ENCODE peak calls at places on chromosomes 1 and 21, in five cellular contexts. E, K, J, L and V are unnamed samples.

GRCh38 chr1:232905324-232906034 is 44.9 kb upstream of the NTPCR start:
- DNase-seq in L (peak), J (no peak), K (no peak), E (no peak), V (no peak)

GRCh38 chr1:24795236-24795635 is 50.0 kb downstream of the CLIC4 start:
- DNase-seq in J (no peak), E (no peak), L (no peak), K (no peak), V (no peak)

GRCh38 chr1:24010650-24011049 is 30.5 kb upstream of the SRSF10 start:
- DNase-seq in L (no peak), E (no peak), K (no peak), J (no peak), V (no peak)

GRCh38 chr21:44374601-44375280 is 21.3 kb downstream of the TRPM2 start:
- DNase-seq in E (no peak), L (no peak), J (no peak), K (no peak), V (no peak)

GRCh38 chr1:208254862-208255261 is 10.7 kb upstream of the PLXNA2 start:
- DNase-seq in E (no peak), J (no peak), L (no peak), K (no peak), V (no peak)

GRCh38 chr1:9251501-9251900 is 16.9 kb downstream of the H6PD start:
- DNase-seq in E (peak), L (no peak), K (no peak), J (no peak), V (peak)

GRCh38 chr1:5479876-5480275 is 512.3 kb downstream of the NPHP4 start:
- DNase-seq in J (no peak), E (peak), K (no peak), L (no peak), V (no peak)

GRCh38 chr1:111553199-111553598 is 49.8 kb upstream of the ADORA3 start:
- DNase-seq in L (no peak), K (no peak), E (no peak), J (no peak), V (no peak)

GRCh38 chr1:66182551-66183178 is 351.3 kb upstream of the SGIP1 start:
- DNase-seq in K (no peak), J (peak), L (peak), E (no peak), V (peak)

GRCh38 chr1:223426936-223427335 is 33.7 kb downstream of the CCDC185 start:
- DNase-seq in K (no peak), E (no peak), J (no peak), L (no peak), V (no peak)

GRCh38 chr1:89363196-89363595 is 663 bp upstream of the GBP6 start:
- DNase-seq in E (no peak), L (no peak), K (no peak), J (no peak), V (no peak)

GRCh38 chr1:101567582-101568189 is 330.9 kb downstream of the S1PR1 start:
- DNase-seq in E (no peak), L (peak), J (no peak), K (no peak), V (peak)

GRCh38 chr1:227092054-227092453 is 152.0 kb downstream of the COQ8A start:
- DNase-seq in K (no peak), J (no peak), E (no peak), L (no peak), V (no peak)

GRCh38 chr1:152000989-152001630 is 7.5 kb upstream of the S100A10 start:
- DNase-seq in K (no peak), E (no peak), L (peak), J (no peak), V (no peak)

GRCh38 chr1:33169290-33170055 is 12.4 kb downstream of the TRIM62 start:
- DNase-seq in E (no peak), K (no peak), J (no peak), L (no peak), V (no peak)

GRCh38 chr1:1222575-1223225 is 8.7 kb upstream of the TNFRSF4 start:
- DNase-seq in E (no peak), J (no peak), K (no peak), L (no peak), V (no peak)

GRCh38 chr21:14889080-14889805 is 175.6 kb downstream of the NRIP1 start:
- DNase-seq in J (no peak), E (no peak), K (no peak), L (peak), V (no peak)

GRCh38 chr1:58809327-58810040 is 25.6 kb upstream of the JUN start:
- DNase-seq in E (no peak), J (no peak), K (no peak), L (peak), V (no peak)

DNA sequence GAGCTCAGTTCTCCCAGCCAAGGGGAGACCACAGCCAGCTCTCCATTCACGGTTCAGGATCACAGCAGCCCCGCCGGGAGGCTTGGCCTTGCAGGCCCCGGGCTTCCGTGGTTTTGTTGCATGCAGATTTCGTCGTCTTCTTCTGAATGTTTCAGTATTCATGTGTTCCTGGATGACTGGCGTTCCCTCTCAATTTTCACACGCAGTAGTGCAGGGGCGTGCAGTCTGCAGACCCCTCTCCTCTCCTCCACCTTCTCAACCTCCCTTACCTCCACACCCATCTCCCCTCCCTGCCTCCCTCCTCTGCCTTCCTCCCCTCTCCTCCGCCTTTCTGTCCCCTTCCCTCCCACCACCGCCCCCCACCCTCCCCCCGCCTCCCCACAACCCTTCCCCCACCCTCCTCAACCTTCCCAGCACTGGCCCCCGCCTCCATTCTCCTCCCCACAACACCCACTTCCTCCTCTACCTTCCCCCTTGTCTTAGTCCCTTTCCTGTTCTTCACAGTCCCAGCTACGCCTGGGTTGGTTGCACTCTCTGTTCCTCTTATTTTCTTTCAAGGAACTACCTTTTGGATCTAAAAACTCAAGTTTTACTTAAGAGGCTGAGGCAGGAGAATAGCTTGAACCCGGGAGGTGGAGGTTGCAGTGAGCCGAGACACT is 8.4 kb upstream of the SLC19A1 start:
- DNase-seq in K (no peak), E (peak), L (peak), J (no peak), V (peak)
- TF ChIP-seq POLR2A in K (no peak), E (no peak), L (no peak), J (no peak), V (no peak)

GRCh38 chr1:39407889-39408640 is 83.4 kb upstream of the BMP8A start:
- DNase-seq in J (no peak), E (no peak), L (peak), K (no peak), V (no peak)
- TF ChIP-seq POLR2A in J (peak), E (no peak), L (peak), K (no peak), V (peak)

DNA sequence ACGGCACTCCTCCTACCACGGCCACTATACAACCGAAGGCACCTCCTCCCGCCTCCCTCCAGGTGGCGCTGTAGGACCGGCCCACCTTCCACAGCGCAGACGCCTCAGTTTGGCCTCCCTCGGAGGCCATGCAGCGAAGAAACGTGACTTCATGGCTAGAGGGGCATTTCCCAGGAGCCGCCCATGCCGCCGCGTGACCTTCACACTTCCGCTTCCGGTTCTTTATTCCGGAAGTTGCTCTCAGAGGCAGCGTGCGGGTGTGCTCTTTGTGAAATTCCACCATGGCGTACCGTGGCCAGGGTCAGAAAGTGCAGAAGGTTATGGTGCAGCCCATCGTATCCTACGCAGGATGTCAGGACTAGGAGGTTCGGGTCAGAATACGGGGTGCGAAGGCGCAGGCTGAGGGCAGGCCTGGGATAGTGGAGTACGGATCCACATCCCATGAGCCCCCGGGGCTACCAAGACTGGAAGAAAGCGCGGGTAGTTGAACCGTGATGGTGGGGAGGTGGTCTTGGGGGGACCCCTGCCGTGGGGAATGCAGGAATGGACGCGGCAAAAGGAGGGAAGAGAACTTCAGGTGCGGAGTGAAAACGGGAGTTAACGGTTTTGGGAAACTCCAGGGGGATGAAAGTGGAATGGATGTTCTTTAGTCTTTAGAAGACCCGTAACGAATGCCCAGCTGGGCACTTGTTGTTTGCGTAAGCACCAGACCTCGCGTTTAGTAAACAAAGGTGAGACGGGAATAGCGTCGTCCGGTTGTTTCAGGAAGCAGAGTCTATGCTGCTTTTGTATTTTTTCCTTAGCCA is at the start of gene SNRPE:
- DNase-seq in L (peak), E (peak), J (peak), K (peak), V (peak)
- TF ChIP-seq POLR2A in L (no peak), E (no peak), J (peak), K (peak), V (peak)

GRCh38 chr1:7379445-7379971 is 391.6 kb upstream of the VAMP3 start:
- DNase-seq in K (no peak), L (no peak), E (peak), J (no peak), V (peak)
- TF ChIP-seq POLR2A in K (no peak), L (no peak), E (no peak), J (no peak), V (no peak)

DNA sequence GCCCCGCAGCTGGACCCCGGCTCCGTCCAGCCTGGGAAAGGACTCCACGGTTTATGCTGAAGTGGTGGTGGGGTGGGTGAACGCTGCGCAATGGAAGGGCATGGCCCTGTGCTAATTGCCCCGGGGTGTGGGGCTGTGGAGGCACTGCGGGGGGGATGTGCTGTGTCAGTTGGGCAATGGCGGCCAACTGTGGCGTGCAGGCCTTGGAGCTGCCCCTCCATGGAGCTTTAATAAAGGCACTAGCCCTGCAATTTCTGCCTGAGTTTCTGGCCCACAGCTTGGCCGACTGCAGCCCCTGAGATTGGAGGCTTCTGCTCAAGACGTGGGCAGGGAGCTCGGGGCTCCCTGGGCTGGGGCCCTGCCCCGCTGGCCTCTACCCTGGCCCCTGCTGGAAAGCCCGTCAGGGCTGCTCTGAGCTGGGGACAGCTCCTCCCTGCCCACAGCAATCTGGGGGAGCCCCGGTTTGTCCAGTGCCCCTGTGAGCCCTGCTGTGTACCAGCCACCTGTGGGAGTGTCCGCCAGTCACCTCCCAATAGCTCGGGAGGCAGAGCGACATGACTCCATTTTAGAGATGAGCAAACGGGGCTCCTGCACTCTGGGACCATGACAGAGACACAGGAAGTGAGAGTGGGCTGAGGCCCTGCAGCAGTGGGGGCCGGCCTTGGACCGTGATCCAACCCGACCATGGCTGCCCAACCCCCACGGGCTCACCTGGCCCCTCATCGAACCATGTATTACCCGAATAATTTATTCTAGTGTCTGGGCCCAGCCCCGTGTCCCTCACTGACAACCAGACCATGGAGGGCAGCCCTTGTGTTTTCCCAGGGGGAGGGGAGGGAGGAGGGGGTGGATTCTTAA is 8.7 kb upstream of the TNFRSF14 start:
- DNase-seq in L (no peak), K (no peak), J (no peak), E (peak), V (no peak)
- TF ChIP-seq POLR2A in L (no peak), K (no peak), J (peak), E (no peak), V (no peak)

DNA sequence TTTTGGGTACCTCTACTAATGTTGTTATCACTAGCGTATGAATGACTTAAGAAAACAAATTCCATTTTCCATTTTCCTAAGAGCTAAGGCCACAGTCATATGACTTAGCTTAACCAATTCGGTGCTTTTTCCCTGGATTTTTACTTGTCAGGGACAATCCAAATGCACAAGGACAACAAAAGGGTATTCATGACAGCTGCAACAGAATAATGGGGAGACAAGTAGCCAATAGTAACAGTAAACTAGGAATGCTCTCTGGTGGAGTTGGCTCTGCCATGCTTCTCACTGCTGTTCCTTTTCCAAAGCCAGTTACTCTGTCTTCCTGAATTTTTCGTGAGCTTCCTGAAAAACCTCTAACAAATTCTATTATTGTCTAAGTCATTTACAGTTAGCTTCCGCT is 52.9 kb downstream of the LRRIQ3 start:
- DNase-seq in L (no peak), J (no peak), E (no peak), K (no peak), V (no peak)
- TF ChIP-seq POLR2A in L (no peak), J (no peak), E (no peak), K (no peak), V (no peak)

DNA sequence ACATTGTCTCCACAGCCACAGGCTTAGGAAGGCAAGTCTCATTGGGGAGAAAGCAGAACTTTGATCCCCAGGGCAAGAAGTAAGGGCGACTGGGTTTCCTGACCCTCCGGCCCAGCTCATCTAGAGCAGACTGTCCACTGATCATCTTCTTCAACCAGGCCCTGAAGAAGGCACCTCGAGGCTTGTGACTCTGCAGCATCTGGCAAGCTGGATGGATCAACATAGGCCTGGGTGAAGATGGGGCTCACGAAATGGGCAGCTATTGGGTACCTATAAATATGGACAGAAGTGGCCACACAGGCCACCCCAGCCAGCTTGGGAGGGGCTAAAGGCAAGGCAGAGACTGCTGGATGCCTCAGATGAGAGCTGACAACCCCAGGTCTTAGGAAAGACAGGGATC is 13.0 kb downstream of the TAL1 start:
- DNase-seq in L (no peak), E (peak), J (no peak), K (no peak), V (no peak)
- TF ChIP-seq POLR2A in L (no peak), E (no peak), J (no peak), K (no peak), V (no peak)

GRCh38 chr1:61050541-61051454 is 31.6 kb upstream of the NFIA start:
- DNase-seq in E (peak), L (peak), J (no peak), K (no peak), V (peak)
- TF ChIP-seq POLR2A in E (no peak), L (no peak), J (peak), K (no peak), V (no peak)